ENCODE peak calls at places on chromosome 20, in ten cellular contexts. T is coronary artery, H is ovary, M is dorsolateral prefrontal cortex, B is A549, R is GM23248, V is aorta, G is PC-3, Y is HCT116, X is fibroblast of lung. O is an unnamed sample.

GRCh38 chr20:18985551-18985950 is 172.0 kb downstream of the SCP2D1 start:
- DNase-seq in R (no peak), Y (no peak), M (no peak), G (peak), B (no peak), T (no peak), H (no peak), V (no peak), X (no peak), O (no peak)

GRCh38 chr20:42846784-42847490 is 342.8 kb downstream of the PTPRT start:
- DNase-seq in Y (no peak), T (no peak), G (no peak), R (no peak), X (no peak), H (no peak), M (no peak), V (no peak), B (no peak), O (no peak)

GRCh38 chr20:52105045-52105572 is 86.5 kb downstream of the ZFP64 start:
- DNase-seq in X (peak), H (no peak), Y (no peak), M (peak), R (peak), B (peak), T (no peak), G (no peak), V (no peak), O (peak)

GRCh38 chr20:7657569-7657968 is 282.7 kb downstream of the HAO1 start:
- DNase-seq in X (no peak), M (no peak), H (no peak), T (no peak), B (no peak), Y (no peak), R (no peak), V (no peak), G (peak), O (no peak)

GRCh38 chr20:47607208-47607613 is 105.5 kb downstream of the NCOA3 start:
- DNase-seq in H (no peak), V (no peak), R (peak), G (peak), X (peak), M (no peak), T (no peak), Y (peak), B (no peak), O (no peak)

GRCh38 chr20:12699374-12700228 is 309.2 kb upstream of the SPTLC3 start:
- DNase-seq in R (no peak), X (no peak), B (no peak), G (no peak), M (no peak), V (no peak), Y (no peak), H (no peak), T (no peak), O (peak)

GRCh38 chr20:37305839-37306238 is 16.4 kb downstream of the MANBAL start:
- DNase-seq in R (no peak), X (no peak), G (no peak), V (no peak), B (no peak), Y (no peak), T (no peak), M (no peak), H (no peak), O (no peak)

GRCh38 chr20:22583773-22584629 is at the start of gene FOXA2:
- DNase-seq in B (peak), T (no peak), M (no peak), Y (no peak), G (peak), H (no peak), X (no peak), R (no peak), V (no peak), O (peak)

GRCh38 chr20:54067606-54068174 is 2.7 kb downstream of the BCAS1 start:
- DNase-seq in R (peak), V (no peak), B (peak), H (no peak), G (peak), Y (peak), T (no peak), M (no peak), X (no peak), O (peak)

GRCh38 chr20:1754749-1755148 is 97.2 kb upstream of the SIRPG start:
- DNase-seq in B (no peak), T (no peak), X (no peak), R (no peak), G (no peak), H (no peak), M (no peak), Y (no peak), V (no peak), O (no peak)

GRCh38 chr20:21262812-21263211 is 40.3 kb upstream of the XRN2 start:
- DNase-seq in M (no peak), Y (no peak), H (no peak), G (peak), T (no peak), B (no peak), X (no peak), R (no peak), V (no peak), O (no peak)

GRCh38 chr20:10925767-10926166 is 252.0 kb upstream of the JAG1 start:
- DNase-seq in M (no peak), T (no peak), H (no peak), Y (no peak), B (no peak), G (peak), X (no peak), R (peak), V (no peak), O (no peak)

GRCh38 chr20:58669287-58670006 is 18.4 kb downstream of the STX16 start:
- DNase-seq in V (no peak), B (no peak), R (no peak), M (no peak), H (no peak), T (no peak), Y (no peak), X (no peak), G (no peak), O (no peak)

GRCh38 chr20:23301436-23302050 is 49.0 kb upstream of the NXT1 start:
- DNase-seq in V (no peak), X (no peak), H (no peak), M (no peak), G (no peak), T (peak), B (no peak), Y (no peak), R (no peak), O (no peak)

GRCh38 chr20:36606171-36607116 is 865 bp downstream of the RAB5IF start:
- DNase-seq in G (peak), T (no peak), V (no peak), H (no peak), Y (no peak), R (peak), B (peak), X (peak), M (no peak), O (peak)

GRCh38 chr20:19590382-19590781 is 167.7 kb upstream of the RIN2 start:
- DNase-seq in X (no peak), M (no peak), V (no peak), R (no peak), T (no peak), H (no peak), G (no peak), B (no peak), Y (no peak), O (no peak)

GRCh38 chr20:54099894-54100293 is 29.5 kb upstream of the BCAS1 start:
- DNase-seq in V (no peak), G (no peak), Y (no peak), T (no peak), B (no peak), M (no peak), H (no peak), R (no peak), X (no peak), O (no peak)

GRCh38 chr20:21571841-21572690 is 58.2 kb upstream of the NKX2-2 start:
- DNase-seq in G (peak), R (peak), H (no peak), Y (no peak), T (no peak), V (no peak), X (peak), M (no peak), B (no peak), O (peak)

GRCh38 chr20:32227744-32228688 is 20.3 kb downstream of the POFUT1 start:
- DNase-seq in H (no peak), R (no peak), V (no peak), T (no peak), M (no peak), B (no peak), Y (no peak), X (no peak), G (no peak), O (peak)

GRCh38 chr20:44204156-44204831 is 6.3 kb downstream of the OSER1 start:
- DNase-seq in V (no peak), T (no peak), X (peak), M (no peak), B (peak), Y (peak), R (peak), H (no peak), G (peak), O (peak)

GRCh38 chr20:4691753-4692152 is 30.0 kb upstream of the PRND start:
- DNase-seq in V (no peak), G (peak), T (no peak), H (no peak), X (no peak), M (no peak), B (no peak), Y (no peak), R (no peak), O (no peak)

GRCh38 chr20:47680804-47681529 is 104.3 kb downstream of the SULF2 start:
- DNase-seq in X (no peak), H (no peak), V (no peak), B (no peak), M (no peak), T (no peak), R (no peak), G (peak), Y (no peak), O (no peak)

GRCh38 chr20:34528921-34529297 is 12.7 kb downstream of the DYNLRB1 start:
- DNase-seq in G (no peak), H (no peak), V (no peak), B (no peak), T (no peak), R (peak), X (peak), Y (no peak), M (peak), O (no peak)

GRCh38 chr20:3887870-3888614 is 1.1 kb upstream of the PANK2 start:
- DNase-seq in R (peak), Y (peak), G (peak), M (no peak), V (peak), T (no peak), H (no peak), X (peak), B (peak), O (no peak)

GRCh38 chr20:8940311-8940710 is 128.6 kb upstream of the PLCB4 start:
- DNase-seq in H (no peak), B (no peak), G (no peak), R (no peak), V (no peak), T (no peak), X (no peak), M (no peak), Y (no peak), O (no peak)

GRCh38 chr20:18258126-18258860 is 30.0 kb upstream of the ZNF133 start:
- DNase-seq in H (no peak), T (no peak), R (peak), M (no peak), X (no peak), V (no peak), G (no peak), Y (no peak), B (peak), O (no peak)

GRCh38 chr20:31894980-31895675 is 24.7 kb downstream of the TTLL9 start:
- DNase-seq in G (peak), X (peak), M (no peak), R (peak), V (no peak), Y (no peak), T (peak), H (no peak), B (peak), O (peak)

GRCh38 chr20:3808141-3808479 is 12.0 kb downstream of the CDC25B start:
- DNase-seq in M (peak), T (peak), V (peak), B (peak), G (peak), X (peak), H (peak), Y (peak), R (peak), O (peak)

GRCh38 chr20:1479831-1480595 is 11.2 kb downstream of the SIRPB2 start:
- DNase-seq in M (no peak), T (no peak), Y (no peak), X (no peak), V (no peak), G (no peak), B (no peak), H (no peak), R (no peak), O (no peak)

GRCh38 chr20:54606384-54606783 is 131.0 kb downstream of the DOK5 start:
- DNase-seq in H (no peak), T (no peak), V (no peak), M (no peak), B (no peak), Y (no peak), R (no peak), G (no peak), X (no peak), O (no peak)

GRCh38 chr20:31843288-31843687 is 2.1 kb downstream of the FOXS1 start:
- DNase-seq in T (no peak), G (no peak), Y (no peak), H (no peak), M (no peak), V (no peak), X (no peak), R (no peak), B (no peak), O (no peak)

GRCh38 chr20:47691632-47692031 is 93.6 kb downstream of the SULF2 start:
- DNase-seq in Y (no peak), G (peak), H (no peak), B (no peak), V (no peak), R (peak), M (no peak), T (no peak), X (peak), O (no peak)

GRCh38 chr20:25296094-25297093 is 48.5 kb downstream of the PYGB start:
- DNase-seq in B (peak), M (peak), V (no peak), T (no peak), G (peak), R (peak), X (peak), H (no peak), Y (no peak), O (peak)

GRCh38 chr20:25293507-25293906 is 45.6 kb downstream of the PYGB start:
- DNase-seq in R (no peak), T (no peak), V (no peak), G (no peak), X (no peak), Y (no peak), H (no peak), B (no peak), M (no peak), O (no peak)

GRCh38 chr20:25293910-25294458 is 46.1 kb downstream of the PYGB start:
- DNase-seq in R (no peak), T (no peak), X (no peak), M (no peak), G (no peak), H (no peak), Y (no peak), V (no peak), B (no peak), O (no peak)

GRCh38 chr20:25295386-25296093 is 47.7 kb downstream of the PYGB start:
- DNase-seq in Y (no peak), M (no peak), T (peak), R (peak), V (no peak), B (no peak), X (no peak), H (no peak), G (no peak), O (no peak)

DNA sequence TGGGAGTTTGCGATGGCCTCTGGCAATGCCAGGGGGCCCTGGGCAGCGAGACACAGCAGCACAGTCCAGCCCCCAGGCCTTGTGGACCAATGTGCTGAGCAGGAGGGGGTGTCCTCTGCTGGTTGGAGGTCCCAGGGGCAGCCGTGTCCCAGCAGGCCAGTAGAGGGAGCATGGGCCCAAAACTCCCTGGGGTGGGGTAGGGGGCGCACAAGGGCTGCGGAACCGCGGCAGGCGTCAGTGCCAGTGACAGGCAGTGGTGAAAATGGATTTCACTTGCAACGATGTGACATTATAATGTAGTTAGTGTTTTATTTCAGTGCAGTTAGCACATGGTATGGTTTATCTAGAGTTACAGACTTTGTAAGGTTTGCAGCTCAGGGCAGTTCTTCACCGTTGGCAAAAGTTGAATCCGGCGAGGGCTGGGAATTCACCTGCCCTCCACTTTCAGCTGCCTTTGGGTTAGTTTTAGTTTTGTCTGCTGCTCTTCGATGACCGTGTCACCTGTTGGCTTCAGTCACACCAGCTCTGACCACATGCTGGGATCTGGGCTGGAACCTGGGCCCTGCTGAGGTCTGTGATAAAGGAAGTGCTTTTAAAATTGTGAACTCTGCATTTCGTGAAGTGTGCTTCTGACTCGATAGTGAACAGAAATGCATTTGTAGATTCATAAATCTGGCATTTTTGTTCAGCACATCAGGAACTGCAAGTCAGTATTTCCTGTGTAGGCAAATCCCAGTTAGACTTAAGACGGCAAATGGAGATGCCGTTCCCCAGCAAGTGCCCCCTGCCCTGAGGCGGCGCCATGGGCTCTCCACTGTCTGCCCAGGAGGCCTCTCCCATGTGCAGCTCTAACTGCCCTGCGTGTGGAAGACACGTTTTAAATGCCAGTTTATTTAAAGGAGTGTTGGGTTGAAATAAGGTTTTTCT is 46.8 kb downstream of the PYGB start:
- DNase-seq in H (peak), G (peak), V (no peak), Y (peak), R (peak), B (peak), T (no peak), X (peak), M (peak), O (peak)
- H3K27ac ChIP-seq in H (no peak), G (no peak), V (no peak), Y (peak), R (no peak), B (peak), T (peak), X (no peak), M (peak), O (peak)

GRCh38 chr20:64161595-64162238 is 2.5 kb upstream of the MYT1 start:
- DNase-seq in M (no peak), V (no peak), R (peak), H (peak), Y (no peak), B (peak), X (peak), T (no peak), G (peak), O (peak)

GRCh38 chr20:64165866-64166600 is 1.8 kb downstream of the MYT1 start:
- DNase-seq in X (no peak), G (no peak), R (no peak), M (no peak), Y (no peak), B (no peak), H (no peak), T (no peak), V (no peak), O (no peak)

GRCh38 chr20:64164123-64164836 is at the start of gene MYT1:
- DNase-seq in T (no peak), B (no peak), X (no peak), G (no peak), R (no peak), Y (no peak), M (no peak), H (no peak), V (no peak), O (no peak)

GRCh38 chr20:64162239-64162621 is 2.0 kb upstream of the MYT1 start:
- DNase-seq in H (no peak), B (no peak), G (no peak), X (no peak), R (no peak), T (no peak), Y (no peak), V (no peak), M (no peak), O (no peak)

GRCh38 chr20:64163776-64164122 is 503 bp upstream of the MYT1 start:
- DNase-seq in V (no peak), Y (no peak), B (no peak), M (no peak), T (no peak), R (no peak), X (no peak), G (no peak), H (no peak), O (no peak)
- H3K27ac ChIP-seq in V (no peak), Y (no peak), B (no peak), M (no peak), T (no peak), R (no peak), X (no peak), G (no peak), H (no peak), O (no peak)

DNA sequence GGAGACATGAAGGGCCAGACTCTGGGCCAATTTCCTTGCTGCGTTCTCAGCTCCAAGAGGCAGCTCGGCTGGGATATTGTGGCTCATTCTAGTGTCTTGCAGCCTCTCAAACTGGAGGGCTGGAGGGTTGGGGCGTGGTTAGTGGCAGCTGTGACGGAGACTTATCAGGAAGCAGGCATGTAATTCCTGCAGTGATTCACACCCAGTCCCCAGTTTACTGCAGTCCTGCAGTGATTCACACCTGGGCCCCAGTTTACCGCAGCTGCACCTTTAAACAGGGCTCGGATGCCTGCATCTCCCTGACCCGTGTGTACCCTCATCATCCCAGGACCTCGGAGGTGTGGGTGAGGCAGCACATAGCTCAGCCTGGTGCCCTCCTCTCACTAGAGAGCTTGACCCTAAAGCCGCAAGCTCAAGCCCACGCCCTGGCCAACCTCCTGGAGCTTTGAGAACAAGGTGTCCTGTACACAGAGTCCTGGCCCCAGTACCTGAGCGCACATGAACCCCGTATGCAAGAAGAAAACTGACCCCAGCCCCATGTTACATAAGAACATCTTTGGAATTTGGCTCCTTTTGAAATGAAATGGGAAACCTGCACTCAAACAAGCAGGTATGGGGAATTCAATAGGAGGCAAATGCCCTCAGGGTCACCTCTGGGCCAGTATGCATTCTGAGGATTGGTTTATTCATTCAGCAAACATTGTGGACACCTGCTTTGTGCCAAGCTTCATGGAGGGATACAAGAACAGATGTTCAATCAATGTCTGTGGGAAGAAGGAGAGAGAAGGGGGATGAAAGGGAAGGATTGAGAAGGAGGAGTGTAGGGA is 55.3 kb upstream of the FAM83D start:
- DNase-seq in H (no peak), G (peak), Y (peak), R (peak), T (no peak), X (no peak), B (peak), M (no peak), V (no peak), O (peak)
- H3K27ac ChIP-seq in H (no peak), G (peak), Y (no peak), R (no peak), T (no peak), X (no peak), B (peak), M (peak), V (no peak), O (no peak)

DNA sequence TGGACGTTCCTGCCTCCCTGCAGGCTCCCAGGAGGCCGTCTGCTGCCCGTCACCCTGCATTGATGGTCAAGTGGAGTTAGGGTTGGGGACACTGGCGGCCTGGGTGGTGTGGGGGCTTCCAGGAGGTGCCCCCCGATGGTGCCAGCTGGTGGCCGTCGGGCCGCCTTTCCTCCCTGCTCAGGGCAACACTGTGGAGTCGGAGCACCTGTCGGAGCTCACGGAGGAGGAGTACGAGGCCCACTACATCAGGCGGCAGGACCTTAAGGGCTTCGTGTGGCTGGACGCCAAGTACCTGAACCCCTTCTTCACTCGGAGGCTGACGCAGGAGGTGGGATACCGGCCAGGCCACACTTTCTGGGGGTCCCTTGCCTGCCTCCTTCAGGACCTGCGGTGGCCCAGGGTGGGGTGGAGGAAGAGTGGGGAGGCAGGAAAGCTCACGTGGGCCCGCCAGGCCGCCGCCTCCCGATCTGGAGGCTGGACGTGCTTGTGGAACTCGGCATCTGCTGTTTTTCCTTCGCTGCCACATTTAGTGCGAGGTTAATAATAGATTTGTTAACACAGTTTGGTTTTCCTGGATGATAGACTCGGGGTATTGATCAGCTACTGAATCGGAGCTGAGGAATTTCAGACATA is 28.6 kb downstream of the SPATA2 start:
- DNase-seq in H (no peak), Y (no peak), B (no peak), T (no peak), G (no peak), X (no peak), M (no peak), V (no peak), R (no peak), O (no peak)
- H3K27ac ChIP-seq in H (peak), Y (no peak), B (peak), T (peak), G (no peak), X (no peak), M (peak), V (peak), R (no peak), O (no peak)